ENCODE peak calls at places on chromosomes 5 and 9, in five cellular contexts. One of them, this sample, is unnamed.

GRCh38 chr9:3954950-3955670 is 344.8 kb downstream of the GLIS3 start:
- DNase-seq in H9: no peak
- DNase-seq in sciatic nerve: no peak
- DNase-seq in KBM-7: no peak
- DNase-seq in NCI-H146: no peak
- DNase-seq in this sample: peak; percentile 15

GRCh38 chr9:69157751-69158466 is 16.2 kb upstream of the TJP2 start:
- DNase-seq in H9: peak; percentile 21
- DNase-seq in NCI-H146: no peak
- DNase-seq in KBM-7: peak; percentile 29
- DNase-seq in sciatic nerve: no peak
- DNase-seq in this sample: peak; percentile 29

GRCh38 chr5:137636846-137637515 is 98.9 kb downstream of the KLHL3 start:
- DNase-seq in sciatic nerve: no peak
- DNase-seq in H9: no peak
- DNase-seq in KBM-7: no peak
- DNase-seq in NCI-H146: no peak
- DNase-seq in this sample: no peak

GRCh38 chr9:120935383-120935857 is 8.8 kb upstream of the TRAF1 start:
- DNase-seq in H9: no peak
- DNase-seq in sciatic nerve: peak; percentile 95
- DNase-seq in NCI-H146: peak; percentile 29
- DNase-seq in KBM-7: peak; percentile 98
- DNase-seq in this sample: no peak

GRCh38 chr5:65927497-65928340 is 1.3 kb downstream of the ERBIN start:
- DNase-seq in KBM-7: peak; percentile 61
- DNase-seq in sciatic nerve: no peak
- DNase-seq in H9: no peak
- DNase-seq in NCI-H146: no peak
- DNase-seq in this sample: peak; percentile 36

GRCh38 chr9:104093162-104093561 is 947 bp upstream of the SMC2 start:
- DNase-seq in sciatic nerve: no peak
- DNase-seq in NCI-H146: peak; percentile 41
- DNase-seq in KBM-7: no peak
- DNase-seq in H9: no peak
- DNase-seq in this sample: no peak

GRCh38 chr9:121246821-121247511 is 21.0 kb upstream of the GSN start:
- DNase-seq in sciatic nerve: no peak
- DNase-seq in NCI-H146: no peak
- DNase-seq in KBM-7: peak; percentile 36
- DNase-seq in H9: no peak
- DNase-seq in this sample: no peak

GRCh38 chr9:15293727-15294405 is 13.2 kb downstream of the TTC39B start:
- DNase-seq in H9: no peak
- DNase-seq in sciatic nerve: no peak
- DNase-seq in NCI-H146: no peak
- DNase-seq in KBM-7: no peak
- DNase-seq in this sample: no peak

GRCh38 chr9:93567271-93567959 is 9.0 kb upstream of the PHF2 start:
- DNase-seq in NCI-H146: peak; percentile 24
- DNase-seq in sciatic nerve: no peak
- DNase-seq in H9: no peak
- DNase-seq in KBM-7: no peak
- DNase-seq in this sample: no peak

GRCh38 chr9:122005597-122005996 is 87.5 kb downstream of the TTLL11 start:
- DNase-seq in H9: no peak
- DNase-seq in NCI-H146: no peak
- DNase-seq in KBM-7: peak; percentile 9
- DNase-seq in sciatic nerve: no peak
- DNase-seq in this sample: no peak